ENCODE peak calls at places on chromosome 5, in ten cellular contexts. One of them, this sample, is unnamed.

GRCh38 chr5:170254056-170254455 is 21.3 kb downstream of the C5orf58 start:
- DNase-seq in stimulated activated naive B cell treated with anti-CD40 and anti-IgM and Interleukin-4, amounts not matched to agents 10 μg/mL and 1 μg/mL and 100 μg/mL, for 72 hours: no peak
- DNase-seq in GM19239: peak
- DNase-seq in heart right ventricle: no peak
- DNase-seq in tibial artery: no peak
- DNase-seq in body of pancreas: no peak
- DNase-seq in activated CD4-positive, alpha-beta T cell treated with anti-CD3 and anti-CD28 coated beads, Interleukin-2, amount 10 ng/mL, durations not matched to agents 7 days and 5 days: peak
- DNase-seq in CD4-positive, alpha-beta memory T cell: peak
- DNase-seq in effector CD4-positive, alpha-beta T cell: peak
- DNase-seq in Calu3: peak
- DNase-seq in this sample: peak

GRCh38 chr5:141121563-141121962 is at the start of gene PCDHB4:
- DNase-seq in stimulated activated naive B cell treated with anti-CD40 and anti-IgM and Interleukin-4, amounts not matched to agents 10 μg/mL and 1 μg/mL and 100 μg/mL, for 72 hours: no peak
- DNase-seq in body of pancreas: peak
- DNase-seq in CD4-positive, alpha-beta memory T cell: no peak
- DNase-seq in effector CD4-positive, alpha-beta T cell: no peak
- DNase-seq in activated CD4-positive, alpha-beta T cell treated with anti-CD3 and anti-CD28 coated beads, Interleukin-2, amount 10 ng/mL, durations not matched to agents 7 days and 5 days: no peak
- DNase-seq in tibial artery: no peak
- DNase-seq in Calu3: no peak
- DNase-seq in heart right ventricle: no peak
- DNase-seq in GM19239: no peak
- DNase-seq in this sample: no peak

GRCh38 chr5:123809594-123810172 is 297.7 kb downstream of the CSNK1G3 start:
- DNase-seq in heart right ventricle: no peak
- DNase-seq in CD4-positive, alpha-beta memory T cell: no peak
- DNase-seq in tibial artery: no peak
- DNase-seq in Calu3: no peak
- DNase-seq in effector CD4-positive, alpha-beta T cell: no peak
- DNase-seq in GM19239: no peak
- DNase-seq in body of pancreas: peak
- DNase-seq in activated CD4-positive, alpha-beta T cell treated with anti-CD3 and anti-CD28 coated beads, Interleukin-2, amount 10 ng/mL, durations not matched to agents 7 days and 5 days: no peak
- DNase-seq in stimulated activated naive B cell treated with anti-CD40 and anti-IgM and Interleukin-4, amounts not matched to agents 10 μg/mL and 1 μg/mL and 100 μg/mL, for 72 hours: no peak
- DNase-seq in this sample: no peak

GRCh38 chr5:154793599-154794524 is 38.7 kb downstream of the LARP1 start:
- DNase-seq in stimulated activated naive B cell treated with anti-CD40 and anti-IgM and Interleukin-4, amounts not matched to agents 10 μg/mL and 1 μg/mL and 100 μg/mL, for 72 hours: no peak
- DNase-seq in activated CD4-positive, alpha-beta T cell treated with anti-CD3 and anti-CD28 coated beads, Interleukin-2, amount 10 ng/mL, durations not matched to agents 7 days and 5 days: no peak
- DNase-seq in body of pancreas: no peak
- DNase-seq in effector CD4-positive, alpha-beta T cell: no peak
- DNase-seq in heart right ventricle: no peak
- DNase-seq in CD4-positive, alpha-beta memory T cell: no peak
- DNase-seq in GM19239: no peak
- DNase-seq in Calu3: no peak
- DNase-seq in tibial artery: no peak
- DNase-seq in this sample: no peak

GRCh38 chr5:120413706-120414105 is 50.4 kb upstream of the PRR16 start:
- DNase-seq in tibial artery: no peak
- DNase-seq in stimulated activated naive B cell treated with anti-CD40 and anti-IgM and Interleukin-4, amounts not matched to agents 10 μg/mL and 1 μg/mL and 100 μg/mL, for 72 hours: no peak
- DNase-seq in CD4-positive, alpha-beta memory T cell: no peak
- DNase-seq in GM19239: no peak
- DNase-seq in body of pancreas: no peak
- DNase-seq in heart right ventricle: no peak
- DNase-seq in activated CD4-positive, alpha-beta T cell treated with anti-CD3 and anti-CD28 coated beads, Interleukin-2, amount 10 ng/mL, durations not matched to agents 7 days and 5 days: no peak
- DNase-seq in Calu3: no peak
- DNase-seq in effector CD4-positive, alpha-beta T cell: no peak
- DNase-seq in this sample: no peak

GRCh38 chr5:34487202-34487879 is 168.8 kb upstream of the RAI14 start:
- DNase-seq in CD4-positive, alpha-beta memory T cell: no peak
- DNase-seq in stimulated activated naive B cell treated with anti-CD40 and anti-IgM and Interleukin-4, amounts not matched to agents 10 μg/mL and 1 μg/mL and 100 μg/mL, for 72 hours: no peak
- DNase-seq in heart right ventricle: no peak
- DNase-seq in Calu3: peak
- DNase-seq in effector CD4-positive, alpha-beta T cell: no peak
- DNase-seq in body of pancreas: peak
- DNase-seq in GM19239: no peak
- DNase-seq in tibial artery: peak
- DNase-seq in activated CD4-positive, alpha-beta T cell treated with anti-CD3 and anti-CD28 coated beads, Interleukin-2, amount 10 ng/mL, durations not matched to agents 7 days and 5 days: no peak
- DNase-seq in this sample: no peak

GRCh38 chr5:52841114-52841513 is 53.4 kb downstream of the ITGA1 start:
- DNase-seq in Calu3: no peak
- DNase-seq in tibial artery: no peak
- DNase-seq in stimulated activated naive B cell treated with anti-CD40 and anti-IgM and Interleukin-4, amounts not matched to agents 10 μg/mL and 1 μg/mL and 100 μg/mL, for 72 hours: no peak
- DNase-seq in body of pancreas: no peak
- DNase-seq in effector CD4-positive, alpha-beta T cell: no peak
- DNase-seq in activated CD4-positive, alpha-beta T cell treated with anti-CD3 and anti-CD28 coated beads, Interleukin-2, amount 10 ng/mL, durations not matched to agents 7 days and 5 days: no peak
- DNase-seq in heart right ventricle: no peak
- DNase-seq in GM19239: no peak
- DNase-seq in CD4-positive, alpha-beta memory T cell: no peak
- DNase-seq in this sample: no peak

GRCh38 chr5:58439094-58439644 is 20.7 kb downstream of the PLK2 start:
- DNase-seq in heart right ventricle: no peak
- DNase-seq in activated CD4-positive, alpha-beta T cell treated with anti-CD3 and anti-CD28 coated beads, Interleukin-2, amount 10 ng/mL, durations not matched to agents 7 days and 5 days: no peak
- DNase-seq in effector CD4-positive, alpha-beta T cell: no peak
- DNase-seq in tibial artery: no peak
- DNase-seq in GM19239: no peak
- DNase-seq in Calu3: no peak
- DNase-seq in stimulated activated naive B cell treated with anti-CD40 and anti-IgM and Interleukin-4, amounts not matched to agents 10 μg/mL and 1 μg/mL and 100 μg/mL, for 72 hours: no peak
- DNase-seq in body of pancreas: peak
- DNase-seq in CD4-positive, alpha-beta memory T cell: no peak
- DNase-seq in this sample: no peak

GRCh38 chr5:147809830-147810666 is 21.4 kb downstream of the SPINK1 start:
- DNase-seq in stimulated activated naive B cell treated with anti-CD40 and anti-IgM and Interleukin-4, amounts not matched to agents 10 μg/mL and 1 μg/mL and 100 μg/mL, for 72 hours: no peak
- DNase-seq in activated CD4-positive, alpha-beta T cell treated with anti-CD3 and anti-CD28 coated beads, Interleukin-2, amount 10 ng/mL, durations not matched to agents 7 days and 5 days: no peak
- DNase-seq in GM19239: no peak
- DNase-seq in CD4-positive, alpha-beta memory T cell: no peak
- DNase-seq in Calu3: no peak
- DNase-seq in heart right ventricle: no peak
- DNase-seq in effector CD4-positive, alpha-beta T cell: no peak
- DNase-seq in tibial artery: no peak
- DNase-seq in body of pancreas: no peak
- DNase-seq in this sample: no peak

GRCh38 chr5:11903614-11904269 is 504 bp downstream of the CTNND2 start:
- DNase-seq in GM19239: no peak
- DNase-seq in CD4-positive, alpha-beta memory T cell: no peak
- DNase-seq in stimulated activated naive B cell treated with anti-CD40 and anti-IgM and Interleukin-4, amounts not matched to agents 10 μg/mL and 1 μg/mL and 100 μg/mL, for 72 hours: no peak
- DNase-seq in heart right ventricle: peak
- DNase-seq in tibial artery: no peak
- DNase-seq in activated CD4-positive, alpha-beta T cell treated with anti-CD3 and anti-CD28 coated beads, Interleukin-2, amount 10 ng/mL, durations not matched to agents 7 days and 5 days: no peak
- DNase-seq in body of pancreas: peak
- DNase-seq in effector CD4-positive, alpha-beta T cell: no peak
- DNase-seq in Calu3: peak
- DNase-seq in this sample: no peak

GRCh38 chr5:522899-523657 is 1.2 kb downstream of the SLC9A3 start:
- DNase-seq in effector CD4-positive, alpha-beta T cell: no peak
- DNase-seq in CD4-positive, alpha-beta memory T cell: no peak
- DNase-seq in GM19239: no peak
- DNase-seq in tibial artery: no peak
- DNase-seq in stimulated activated naive B cell treated with anti-CD40 and anti-IgM and Interleukin-4, amounts not matched to agents 10 μg/mL and 1 μg/mL and 100 μg/mL, for 72 hours: no peak
- DNase-seq in heart right ventricle: no peak
- DNase-seq in activated CD4-positive, alpha-beta T cell treated with anti-CD3 and anti-CD28 coated beads, Interleukin-2, amount 10 ng/mL, durations not matched to agents 7 days and 5 days: no peak
- DNase-seq in body of pancreas: no peak
- DNase-seq in Calu3: no peak
- DNase-seq in this sample: no peak

GRCh38 chr5:178319541-178320041 is 87.0 kb upstream of the PHYKPL start:
- DNase-seq in heart right ventricle: peak
- DNase-seq in Calu3: no peak
- DNase-seq in CD4-positive, alpha-beta memory T cell: no peak
- DNase-seq in stimulated activated naive B cell treated with anti-CD40 and anti-IgM and Interleukin-4, amounts not matched to agents 10 μg/mL and 1 μg/mL and 100 μg/mL, for 72 hours: no peak
- DNase-seq in GM19239: no peak
- DNase-seq in effector CD4-positive, alpha-beta T cell: no peak
- DNase-seq in tibial artery: no peak
- DNase-seq in body of pancreas: no peak
- DNase-seq in activated CD4-positive, alpha-beta T cell treated with anti-CD3 and anti-CD28 coated beads, Interleukin-2, amount 10 ng/mL, durations not matched to agents 7 days and 5 days: no peak
- DNase-seq in this sample: no peak

GRCh38 chr5:155631116-155631515 is 617.6 kb downstream of the KIF4B start:
- DNase-seq in GM19239: no peak
- DNase-seq in Calu3: no peak
- DNase-seq in effector CD4-positive, alpha-beta T cell: no peak
- DNase-seq in heart right ventricle: no peak
- DNase-seq in tibial artery: no peak
- DNase-seq in stimulated activated naive B cell treated with anti-CD40 and anti-IgM and Interleukin-4, amounts not matched to agents 10 μg/mL and 1 μg/mL and 100 μg/mL, for 72 hours: no peak
- DNase-seq in body of pancreas: no peak
- DNase-seq in CD4-positive, alpha-beta memory T cell: no peak
- DNase-seq in activated CD4-positive, alpha-beta T cell treated with anti-CD3 and anti-CD28 coated beads, Interleukin-2, amount 10 ng/mL, durations not matched to agents 7 days and 5 days: no peak
- DNase-seq in this sample: no peak

GRCh38 chr5:51661646-51662265 is 278.5 kb downstream of the ISL1 start:
- DNase-seq in GM19239: no peak
- DNase-seq in effector CD4-positive, alpha-beta T cell: no peak
- DNase-seq in CD4-positive, alpha-beta memory T cell: no peak
- DNase-seq in stimulated activated naive B cell treated with anti-CD40 and anti-IgM and Interleukin-4, amounts not matched to agents 10 μg/mL and 1 μg/mL and 100 μg/mL, for 72 hours: no peak
- DNase-seq in heart right ventricle: no peak
- DNase-seq in tibial artery: no peak
- DNase-seq in activated CD4-positive, alpha-beta T cell treated with anti-CD3 and anti-CD28 coated beads, Interleukin-2, amount 10 ng/mL, durations not matched to agents 7 days and 5 days: no peak
- DNase-seq in Calu3: no peak
- DNase-seq in body of pancreas: no peak
- DNase-seq in this sample: no peak

GRCh38 chr5:6419340-6419852 is 29.3 kb upstream of the UBE2QL1 start:
- DNase-seq in body of pancreas: peak
- DNase-seq in tibial artery: no peak
- DNase-seq in heart right ventricle: no peak
- DNase-seq in CD4-positive, alpha-beta memory T cell: no peak
- DNase-seq in activated CD4-positive, alpha-beta T cell treated with anti-CD3 and anti-CD28 coated beads, Interleukin-2, amount 10 ng/mL, durations not matched to agents 7 days and 5 days: no peak
- DNase-seq in effector CD4-positive, alpha-beta T cell: no peak
- DNase-seq in GM19239: no peak
- DNase-seq in Calu3: no peak
- DNase-seq in stimulated activated naive B cell treated with anti-CD40 and anti-IgM and Interleukin-4, amounts not matched to agents 10 μg/mL and 1 μg/mL and 100 μg/mL, for 72 hours: no peak
- DNase-seq in this sample: no peak

GRCh38 chr5:170681013-170681433 is 102.5 kb upstream of the GABRP start:
- DNase-seq in effector CD4-positive, alpha-beta T cell: no peak
- DNase-seq in CD4-positive, alpha-beta memory T cell: peak
- DNase-seq in tibial artery: no peak
- DNase-seq in activated CD4-positive, alpha-beta T cell treated with anti-CD3 and anti-CD28 coated beads, Interleukin-2, amount 10 ng/mL, durations not matched to agents 7 days and 5 days: peak
- DNase-seq in Calu3: peak
- DNase-seq in GM19239: peak
- DNase-seq in stimulated activated naive B cell treated with anti-CD40 and anti-IgM and Interleukin-4, amounts not matched to agents 10 μg/mL and 1 μg/mL and 100 μg/mL, for 72 hours: peak
- DNase-seq in body of pancreas: no peak
- DNase-seq in heart right ventricle: peak
- DNase-seq in this sample: peak

GRCh38 chr5:10913846-10914245 is 152.8 kb upstream of the DAP start:
- DNase-seq in tibial artery: no peak
- DNase-seq in activated CD4-positive, alpha-beta T cell treated with anti-CD3 and anti-CD28 coated beads, Interleukin-2, amount 10 ng/mL, durations not matched to agents 7 days and 5 days: no peak
- DNase-seq in effector CD4-positive, alpha-beta T cell: no peak
- DNase-seq in CD4-positive, alpha-beta memory T cell: no peak
- DNase-seq in Calu3: peak
- DNase-seq in stimulated activated naive B cell treated with anti-CD40 and anti-IgM and Interleukin-4, amounts not matched to agents 10 μg/mL and 1 μg/mL and 100 μg/mL, for 72 hours: no peak
- DNase-seq in body of pancreas: peak
- DNase-seq in GM19239: no peak
- DNase-seq in heart right ventricle: no peak
- DNase-seq in this sample: no peak

GRCh38 chr5:72013741-72014703 is 93.3 kb upstream of the MAP1B start:
- DNase-seq in Calu3: no peak
- DNase-seq in tibial artery: no peak
- DNase-seq in GM19239: no peak
- DNase-seq in effector CD4-positive, alpha-beta T cell: no peak
- DNase-seq in activated CD4-positive, alpha-beta T cell treated with anti-CD3 and anti-CD28 coated beads, Interleukin-2, amount 10 ng/mL, durations not matched to agents 7 days and 5 days: no peak
- DNase-seq in heart right ventricle: no peak
- DNase-seq in stimulated activated naive B cell treated with anti-CD40 and anti-IgM and Interleukin-4, amounts not matched to agents 10 μg/mL and 1 μg/mL and 100 μg/mL, for 72 hours: no peak
- DNase-seq in body of pancreas: peak
- DNase-seq in CD4-positive, alpha-beta memory T cell: no peak
- DNase-seq in this sample: no peak

GRCh38 chr5:172638209-172638768 is 2.8 kb upstream of the NEURL1B start:
- DNase-seq in tibial artery: no peak
- DNase-seq in heart right ventricle: no peak
- DNase-seq in GM19239: no peak
- DNase-seq in body of pancreas: no peak
- DNase-seq in activated CD4-positive, alpha-beta T cell treated with anti-CD3 and anti-CD28 coated beads, Interleukin-2, amount 10 ng/mL, durations not matched to agents 7 days and 5 days: no peak
- DNase-seq in CD4-positive, alpha-beta memory T cell: no peak
- DNase-seq in effector CD4-positive, alpha-beta T cell: no peak
- DNase-seq in stimulated activated naive B cell treated with anti-CD40 and anti-IgM and Interleukin-4, amounts not matched to agents 10 μg/mL and 1 μg/mL and 100 μg/mL, for 72 hours: no peak
- DNase-seq in Calu3: no peak
- DNase-seq in this sample: no peak

GRCh38 chr5:76425940-76426339 is 22.9 kb downstream of the IQGAP2 start:
- DNase-seq in body of pancreas: no peak
- DNase-seq in effector CD4-positive, alpha-beta T cell: no peak
- DNase-seq in stimulated activated naive B cell treated with anti-CD40 and anti-IgM and Interleukin-4, amounts not matched to agents 10 μg/mL and 1 μg/mL and 100 μg/mL, for 72 hours: no peak
- DNase-seq in tibial artery: no peak
- DNase-seq in activated CD4-positive, alpha-beta T cell treated with anti-CD3 and anti-CD28 coated beads, Interleukin-2, amount 10 ng/mL, durations not matched to agents 7 days and 5 days: no peak
- DNase-seq in GM19239: no peak
- DNase-seq in CD4-positive, alpha-beta memory T cell: no peak
- DNase-seq in heart right ventricle: no peak
- DNase-seq in Calu3: no peak
- DNase-seq in this sample: no peak

GRCh38 chr5:122089614-122090013 is 11.6 kb upstream of the LOX start:
- DNase-seq in stimulated activated naive B cell treated with anti-CD40 and anti-IgM and Interleukin-4, amounts not matched to agents 10 μg/mL and 1 μg/mL and 100 μg/mL, for 72 hours: no peak
- DNase-seq in GM19239: no peak
- DNase-seq in CD4-positive, alpha-beta memory T cell: no peak
- DNase-seq in body of pancreas: no peak
- DNase-seq in effector CD4-positive, alpha-beta T cell: no peak
- DNase-seq in Calu3: no peak
- DNase-seq in activated CD4-positive, alpha-beta T cell treated with anti-CD3 and anti-CD28 coated beads, Interleukin-2, amount 10 ng/mL, durations not matched to agents 7 days and 5 days: no peak
- DNase-seq in heart right ventricle: no peak
- DNase-seq in tibial artery: no peak
- DNase-seq in this sample: no peak

GRCh38 chr5:167634432-167634831 is 657.0 kb upstream of the WWC1 start:
- DNase-seq in Calu3: no peak
- DNase-seq in body of pancreas: no peak
- DNase-seq in CD4-positive, alpha-beta memory T cell: no peak
- DNase-seq in activated CD4-positive, alpha-beta T cell treated with anti-CD3 and anti-CD28 coated beads, Interleukin-2, amount 10 ng/mL, durations not matched to agents 7 days and 5 days: no peak
- DNase-seq in effector CD4-positive, alpha-beta T cell: no peak
- DNase-seq in heart right ventricle: no peak
- DNase-seq in tibial artery: no peak
- DNase-seq in GM19239: no peak
- DNase-seq in stimulated activated naive B cell treated with anti-CD40 and anti-IgM and Interleukin-4, amounts not matched to agents 10 μg/mL and 1 μg/mL and 100 μg/mL, for 72 hours: no peak
- DNase-seq in this sample: no peak

GRCh38 chr5:159031915-159032314 is 67.8 kb downstream of the EBF1 start:
- DNase-seq in GM19239: no peak
- DNase-seq in tibial artery: no peak
- DNase-seq in effector CD4-positive, alpha-beta T cell: no peak
- DNase-seq in stimulated activated naive B cell treated with anti-CD40 and anti-IgM and Interleukin-4, amounts not matched to agents 10 μg/mL and 1 μg/mL and 100 μg/mL, for 72 hours: no peak
- DNase-seq in CD4-positive, alpha-beta memory T cell: no peak
- DNase-seq in Calu3: no peak
- DNase-seq in activated CD4-positive, alpha-beta T cell treated with anti-CD3 and anti-CD28 coated beads, Interleukin-2, amount 10 ng/mL, durations not matched to agents 7 days and 5 days: no peak
- DNase-seq in heart right ventricle: no peak
- DNase-seq in body of pancreas: no peak
- DNase-seq in this sample: no peak

GRCh38 chr5:149851211-149851610 is 93.4 kb downstream of the PDE6A start:
- DNase-seq in tibial artery: no peak
- DNase-seq in GM19239: no peak
- DNase-seq in CD4-positive, alpha-beta memory T cell: no peak
- DNase-seq in Calu3: no peak
- DNase-seq in stimulated activated naive B cell treated with anti-CD40 and anti-IgM and Interleukin-4, amounts not matched to agents 10 μg/mL and 1 μg/mL and 100 μg/mL, for 72 hours: no peak
- DNase-seq in body of pancreas: no peak
- DNase-seq in heart right ventricle: no peak
- DNase-seq in effector CD4-positive, alpha-beta T cell: no peak
- DNase-seq in activated CD4-positive, alpha-beta T cell treated with anti-CD3 and anti-CD28 coated beads, Interleukin-2, amount 10 ng/mL, durations not matched to agents 7 days and 5 days: no peak
- DNase-seq in this sample: no peak

This sample was measured in immature natural killer cell.